ENCODE peak calls at places on chromosomes 11 and 22, in eight cellular contexts. One of them, this sample, is unnamed.

GRCh38 chr22:42187646-42188045 is 57.0 kb upstream of the CYP2D6 start:
- DNase-seq in HepG2: no peak
- DNase-seq in GM12864: no peak
- DNase-seq in tibial artery: no peak
- DNase-seq in lung: no peak
- DNase-seq in GM12865: no peak
- DNase-seq in HFFc6: no peak
- DNase-seq in transverse colon: no peak
- DNase-seq in this sample: no peak

GRCh38 chr11:123519055-123519796 is 89.2 kb downstream of the GRAMD1B start:
- DNase-seq in GM12865: no peak
- DNase-seq in HFFc6: peak; percentile 52
- DNase-seq in HepG2: no peak
- DNase-seq in lung: no peak
- DNase-seq in GM12864: no peak
- DNase-seq in tibial artery: no peak
- DNase-seq in transverse colon: no peak
- DNase-seq in this sample: no peak

GRCh38 chr11:122202161-122202950 is 86.3 kb upstream of the BLID start:
- DNase-seq in GM12865: no peak
- DNase-seq in transverse colon: no peak
- DNase-seq in HFFc6: peak; percentile 80
- DNase-seq in lung: no peak
- DNase-seq in tibial artery: peak; percentile 70
- DNase-seq in GM12864: no peak
- DNase-seq in HepG2: peak; percentile 6
- DNase-seq in this sample: peak; percentile 75

GRCh38 chr11:44658451-44658850 is 68.3 kb upstream of the TSPAN18 start:
- DNase-seq in HFFc6: peak; percentile 11
- DNase-seq in GM12864: no peak
- DNase-seq in GM12865: peak; percentile 32
- DNase-seq in HepG2: no peak
- DNase-seq in lung: no peak
- DNase-seq in transverse colon: no peak
- DNase-seq in tibial artery: no peak
- DNase-seq in this sample: no peak

GRCh38 chr11:104594228-104594958 is 303.9 kb downstream of the CASP12 start:
- DNase-seq in HepG2: no peak
- DNase-seq in GM12865: no peak
- DNase-seq in HFFc6: no peak
- DNase-seq in lung: no peak
- DNase-seq in tibial artery: no peak
- DNase-seq in GM12864: no peak
- DNase-seq in transverse colon: no peak
- DNase-seq in this sample: peak; percentile 15

GRCh38 chr11:6992026-6992425 is 28.1 kb downstream of the ZNF214 start:
- DNase-seq in tibial artery: no peak
- DNase-seq in HFFc6: peak; percentile 28
- DNase-seq in transverse colon: no peak
- DNase-seq in lung: no peak
- DNase-seq in GM12865: no peak
- DNase-seq in GM12864: no peak
- DNase-seq in HepG2: no peak
- DNase-seq in this sample: no peak

GRCh38 chr11:70067036-70067435 is 11.1 kb upstream of the ANO1 start:
- DNase-seq in GM12865: no peak
- DNase-seq in tibial artery: no peak
- DNase-seq in transverse colon: no peak
- DNase-seq in HepG2: no peak
- DNase-seq in lung: no peak
- DNase-seq in GM12864: no peak
- DNase-seq in HFFc6: no peak
- DNase-seq in this sample: no peak

GRCh38 chr11:8601376-8602133 is 7.5 kb upstream of the STK33 start:
- DNase-seq in lung: no peak
- DNase-seq in GM12865: no peak
- DNase-seq in HFFc6: no peak
- DNase-seq in tibial artery: no peak
- DNase-seq in transverse colon: no peak
- DNase-seq in GM12864: no peak
- DNase-seq in HepG2: no peak
- DNase-seq in this sample: no peak

GRCh38 chr22:19337137-19337536 is 45.6 kb upstream of the CLTCL1 start:
- DNase-seq in GM12865: no peak
- DNase-seq in GM12864: no peak
- DNase-seq in transverse colon: no peak
- DNase-seq in HepG2: no peak
- DNase-seq in HFFc6: no peak
- DNase-seq in tibial artery: no peak
- DNase-seq in lung: no peak
- DNase-seq in this sample: no peak

GRCh38 chr11:73295259-73295995 is 12.6 kb upstream of the ARHGEF17 start:
- DNase-seq in GM12865: peak; percentile 78
- DNase-seq in lung: peak; percentile 78
- DNase-seq in GM12864: peak; percentile 43
- DNase-seq in tibial artery: peak; percentile 84
- DNase-seq in HepG2: peak; percentile 57
- DNase-seq in HFFc6: peak; percentile 98
- DNase-seq in transverse colon: peak; percentile 76
- DNase-seq in this sample: peak; percentile 80

GRCh38 chr11:43880640-43881159 is at the start of gene ALKBH3:
- DNase-seq in GM12864: peak; percentile 85
- DNase-seq in lung: peak; percentile 92
- DNase-seq in tibial artery: peak; percentile 94
- DNase-seq in transverse colon: peak; percentile 93
- DNase-seq in HFFc6: peak; percentile 90
- DNase-seq in HepG2: peak; percentile 86
- DNase-seq in GM12865: peak; percentile 95
- DNase-seq in this sample: peak; percentile 91

GRCh38 chr11:86313793-86314192 is 11.8 kb downstream of the HIKESHI start:
- DNase-seq in lung: no peak
- DNase-seq in transverse colon: no peak
- DNase-seq in GM12865: no peak
- DNase-seq in HepG2: no peak
- DNase-seq in GM12864: no peak
- DNase-seq in tibial artery: no peak
- DNase-seq in HFFc6: no peak
- DNase-seq in this sample: no peak

GRCh38 chr22:32517488-32517887 is 42.9 kb downstream of the FBXO7 start:
- DNase-seq in lung: no peak
- DNase-seq in transverse colon: no peak
- DNase-seq in HepG2: no peak
- DNase-seq in tibial artery: no peak
- DNase-seq in GM12864: no peak
- DNase-seq in HFFc6: no peak
- DNase-seq in GM12865: no peak
- DNase-seq in this sample: no peak

GRCh38 chr22:32518351-32518750 is 43.7 kb downstream of the FBXO7 start:
- DNase-seq in GM12864: no peak
- DNase-seq in transverse colon: no peak
- DNase-seq in HepG2: no peak
- DNase-seq in tibial artery: no peak
- DNase-seq in lung: no peak
- DNase-seq in HFFc6: no peak
- DNase-seq in GM12865: no peak
- DNase-seq in this sample: no peak

GRCh38 chr22:32520612-32521011 is 46.0 kb downstream of the FBXO7 start:
- DNase-seq in GM12865: no peak
- DNase-seq in lung: no peak
- DNase-seq in transverse colon: no peak
- DNase-seq in HepG2: no peak
- DNase-seq in GM12864: no peak
- DNase-seq in tibial artery: no peak
- DNase-seq in HFFc6: no peak
- DNase-seq in this sample: no peak

GRCh38 chr22:32517921-32518320 is 43.3 kb downstream of the FBXO7 start:
- DNase-seq in lung: no peak
- DNase-seq in HepG2: no peak
- DNase-seq in HFFc6: no peak
- DNase-seq in tibial artery: no peak
- DNase-seq in transverse colon: no peak
- DNase-seq in GM12865: no peak
- DNase-seq in GM12864: no peak
- DNase-seq in this sample: no peak

GRCh38 chr22:32518848-32519247 is 44.2 kb downstream of the FBXO7 start:
- DNase-seq in GM12864: no peak
- DNase-seq in transverse colon: no peak
- DNase-seq in HFFc6: no peak
- DNase-seq in tibial artery: no peak
- DNase-seq in GM12865: peak; percentile 32
- DNase-seq in lung: no peak
- DNase-seq in HepG2: no peak
- DNase-seq in this sample: peak; percentile 18
- TF ChIP-seq CTCF in GM12864: peak; percentile 62
- TF ChIP-seq CTCF in transverse colon: peak; percentile 14
- TF ChIP-seq CTCF in HFFc6: peak; percentile 49
- TF ChIP-seq CTCF in tibial artery: no peak
- TF ChIP-seq CTCF in GM12865: peak; percentile 43
- TF ChIP-seq CTCF in lung: no peak
- TF ChIP-seq CTCF in HepG2: peak; percentile 61
- TF ChIP-seq CTCF in this sample: no peak

GRCh38 chr11:61694971-61695706 is 14.9 kb downstream of the DAGLA start:
- DNase-seq in transverse colon: peak; percentile 43
- DNase-seq in tibial artery: peak; percentile 86
- DNase-seq in GM12865: no peak
- DNase-seq in GM12864: no peak
- DNase-seq in lung: peak; percentile 41
- DNase-seq in HepG2: peak; percentile 44
- DNase-seq in HFFc6: no peak
- DNase-seq in this sample: no peak
- TF ChIP-seq CTCF in transverse colon: no peak
- TF ChIP-seq CTCF in tibial artery: no peak
- TF ChIP-seq CTCF in GM12865: no peak
- TF ChIP-seq CTCF in GM12864: no peak
- TF ChIP-seq CTCF in lung: no peak
- TF ChIP-seq CTCF in HepG2: peak; percentile 38
- TF ChIP-seq CTCF in HFFc6: peak; percentile 27
- TF ChIP-seq CTCF in this sample: no peak

GRCh38 chr11:75236062-75236461 is 4.5 kb upstream of the TPBGL start:
- DNase-seq in lung: no peak
- DNase-seq in GM12865: no peak
- DNase-seq in HFFc6: no peak
- DNase-seq in HepG2: no peak
- DNase-seq in transverse colon: no peak
- DNase-seq in tibial artery: no peak
- DNase-seq in GM12864: no peak
- DNase-seq in this sample: no peak
- TF ChIP-seq CTCF in lung: no peak
- TF ChIP-seq CTCF in GM12865: no peak
- TF ChIP-seq CTCF in HFFc6: no peak
- TF ChIP-seq CTCF in HepG2: no peak
- TF ChIP-seq CTCF in transverse colon: no peak
- TF ChIP-seq CTCF in tibial artery: no peak
- TF ChIP-seq CTCF in GM12864: no peak
- TF ChIP-seq CTCF in this sample: no peak

GRCh38 chr11:94747136-94748110 is 20.7 kb upstream of the AMOTL1 start:
- DNase-seq in GM12864: no peak
- DNase-seq in transverse colon: no peak
- DNase-seq in tibial artery: no peak
- DNase-seq in lung: no peak
- DNase-seq in GM12865: no peak
- DNase-seq in HepG2: no peak
- DNase-seq in HFFc6: peak; percentile 70
- DNase-seq in this sample: peak; percentile 64
- TF ChIP-seq CTCF in GM12864: no peak
- TF ChIP-seq CTCF in transverse colon: no peak
- TF ChIP-seq CTCF in tibial artery: no peak
- TF ChIP-seq CTCF in lung: no peak
- TF ChIP-seq CTCF in GM12865: no peak
- TF ChIP-seq CTCF in HepG2: no peak
- TF ChIP-seq CTCF in HFFc6: no peak
- TF ChIP-seq CTCF in this sample: no peak

DNA sequence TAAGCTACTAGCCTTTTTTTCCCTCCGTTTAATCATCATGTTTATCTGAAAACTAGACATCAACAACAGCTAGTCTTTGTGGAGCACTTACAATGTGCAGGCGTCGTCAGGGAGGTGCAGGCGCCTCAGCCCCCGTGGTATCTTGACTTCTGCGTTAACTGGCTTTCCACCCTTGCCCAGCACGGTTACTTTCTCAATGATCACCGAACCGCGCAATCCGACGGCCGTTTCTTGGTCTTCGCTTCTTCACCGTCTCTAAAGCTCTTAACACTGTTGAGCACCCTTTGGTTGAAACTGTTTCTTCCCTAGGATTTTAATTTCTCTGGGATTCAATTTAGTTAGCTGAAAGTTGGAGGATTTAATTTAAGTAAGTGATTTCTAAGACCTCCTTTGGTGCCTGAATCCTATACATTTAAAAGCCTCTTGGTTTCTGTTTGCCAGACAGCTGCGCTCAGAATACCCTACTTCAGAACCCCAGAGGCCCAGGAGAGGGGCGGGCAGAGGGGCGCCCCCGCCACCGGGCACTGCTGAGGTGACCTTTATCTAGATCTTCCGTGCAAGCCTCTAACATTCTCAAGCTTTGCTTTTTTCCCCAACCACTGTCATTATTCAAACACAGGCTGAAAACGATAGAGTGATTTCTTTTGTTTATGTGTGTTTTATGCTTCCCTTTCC is 18.0 kb upstream of the TMEM218 start:
- DNase-seq in GM12864: no peak
- DNase-seq in HFFc6: no peak
- DNase-seq in HepG2: no peak
- DNase-seq in tibial artery: no peak
- DNase-seq in GM12865: no peak
- DNase-seq in transverse colon: no peak
- DNase-seq in lung: no peak
- DNase-seq in this sample: no peak
- TF ChIP-seq CTCF in GM12864: no peak
- TF ChIP-seq CTCF in HFFc6: no peak
- TF ChIP-seq CTCF in HepG2: no peak
- TF ChIP-seq CTCF in tibial artery: no peak
- TF ChIP-seq CTCF in GM12865: no peak
- TF ChIP-seq CTCF in transverse colon: no peak
- TF ChIP-seq CTCF in lung: no peak
- TF ChIP-seq CTCF in this sample: no peak